ENCODE peak calls at places on chromosomes 11 and 22, in five cellular contexts. A is H1, N is SK-N-SH, H is K562, M is GM12878. F is an unnamed sample.

GRCh38 chr11:74672332-74672955 is 58.8 kb downstream of the CHRDL2 start:
- DNase-seq in A (no peak), N (no peak), H (peak), M (no peak), F (no peak)

GRCh38 chr11:67732045-67732787 is 57.8 kb upstream of the ALDH3B2 start:
- DNase-seq in A (peak), N (peak), H (peak), M (no peak), F (no peak)

GRCh38 chr11:109772846-109773400 is 320.3 kb upstream of the ZC3H12C start:
- DNase-seq in A (no peak), N (peak), H (no peak), M (no peak), F (no peak)

GRCh38 chr22:20588843-20589581 is 81.6 kb downstream of the MED15 start:
- DNase-seq in A (no peak), N (no peak), H (no peak), M (no peak), F (no peak)

GRCh38 chr22:41286639-41287091 is 678 bp upstream of the RANGAP1 start:
- DNase-seq in A (no peak), N (peak), H (no peak), M (peak), F (peak)

GRCh38 chr11:94876645-94877445 is 96.5 kb downstream of the CWC15 start:
- DNase-seq in A (no peak), N (no peak), H (peak), M (peak), F (peak)

GRCh38 chr22:23137905-23138520 is 3.8 kb downstream of the RSPH14 start:
- DNase-seq in A (no peak), N (no peak), H (no peak), M (peak), F (no peak)

GRCh38 chr22:27820896-27821866 is 19.6 kb upstream of the MN1 start:
- DNase-seq in A (no peak), N (peak), H (no peak), M (no peak), F (peak)

GRCh38 chr22:46463435-46464227 is 73.8 kb downstream of the CELSR1 start:
- DNase-seq in A (no peak), N (no peak), H (no peak), M (no peak), F (no peak)

GRCh38 chr11:19018901-19019300 is 41.6 kb downstream of the MRGPRX2 start:
- DNase-seq in A (peak), N (no peak), H (no peak), M (no peak), F (peak)

GRCh38 chr22:47583959-47584562 is 821.6 kb downstream of the TBC1D22A start:
- DNase-seq in A (no peak), N (no peak), H (no peak), M (no peak), F (no peak)

GRCh38 chr11:62705401-62705800 is 1.8 kb downstream of the BSCL2 start:
- DNase-seq in A (no peak), N (peak), H (peak), M (no peak), F (no peak)

GRCh38 chr11:104033134-104033533 is 3.3 kb upstream of the DDI1 start:
- DNase-seq in A (no peak), N (peak), H (no peak), M (no peak), F (peak)

GRCh38 chr11:3021125-3021524 is 29.0 kb upstream of the NAP1L4 start:
- DNase-seq in A (no peak), N (peak), H (peak), M (no peak), F (peak)

GRCh38 chr11:75625970-75626691 is 42.7 kb downstream of the MAP6 start:
- DNase-seq in A (no peak), N (no peak), H (no peak), M (no peak), F (no peak)

GRCh38 chr22:38177926-38178604 is 3.6 kb downstream of the PLA2G6 start:
- DNase-seq in A (no peak), N (no peak), H (no peak), M (no peak), F (peak)

GRCh38 chr22:25350551-25350971 is 131.1 kb downstream of the CRYBB2 start:
- DNase-seq in A (no peak), N (no peak), H (no peak), M (no peak), F (no peak)

GRCh38 chr11:18720811-18721575 is 5.0 kb downstream of the IGSF22 start:
- DNase-seq in A (peak), N (peak), H (peak), M (no peak), F (no peak)

GRCh38 chr11:73995247-73995646 is 12.6 kb upstream of the UCP2 start:
- DNase-seq in A (no peak), N (no peak), H (no peak), M (no peak), F (no peak)

GRCh38 chr11:1358286-1358685 is 31.4 kb upstream of the BRSK2 start:
- DNase-seq in A (no peak), N (peak), H (no peak), M (no peak), F (no peak)

GRCh38 chr11:11969380-11970215 is 38.8 kb downstream of the DKK3 start:
- DNase-seq in A (no peak), N (no peak), H (no peak), M (no peak), F (no peak)

GRCh38 chr11:69356703-69357457 is 62.9 kb downstream of the MYEOV start:
- DNase-seq in A (peak), N (no peak), H (no peak), M (no peak), F (no peak)

GRCh38 chr11:69943066-69943465 is 123.8 kb upstream of the FGF3 start:
- DNase-seq in A (no peak), N (no peak), H (no peak), M (no peak), F (peak)

GRCh38 chr22:35775339-35775738 is 57.7 kb downstream of the APOL5 start:
- DNase-seq in A (no peak), N (no peak), H (no peak), M (no peak), F (no peak)

DNA sequence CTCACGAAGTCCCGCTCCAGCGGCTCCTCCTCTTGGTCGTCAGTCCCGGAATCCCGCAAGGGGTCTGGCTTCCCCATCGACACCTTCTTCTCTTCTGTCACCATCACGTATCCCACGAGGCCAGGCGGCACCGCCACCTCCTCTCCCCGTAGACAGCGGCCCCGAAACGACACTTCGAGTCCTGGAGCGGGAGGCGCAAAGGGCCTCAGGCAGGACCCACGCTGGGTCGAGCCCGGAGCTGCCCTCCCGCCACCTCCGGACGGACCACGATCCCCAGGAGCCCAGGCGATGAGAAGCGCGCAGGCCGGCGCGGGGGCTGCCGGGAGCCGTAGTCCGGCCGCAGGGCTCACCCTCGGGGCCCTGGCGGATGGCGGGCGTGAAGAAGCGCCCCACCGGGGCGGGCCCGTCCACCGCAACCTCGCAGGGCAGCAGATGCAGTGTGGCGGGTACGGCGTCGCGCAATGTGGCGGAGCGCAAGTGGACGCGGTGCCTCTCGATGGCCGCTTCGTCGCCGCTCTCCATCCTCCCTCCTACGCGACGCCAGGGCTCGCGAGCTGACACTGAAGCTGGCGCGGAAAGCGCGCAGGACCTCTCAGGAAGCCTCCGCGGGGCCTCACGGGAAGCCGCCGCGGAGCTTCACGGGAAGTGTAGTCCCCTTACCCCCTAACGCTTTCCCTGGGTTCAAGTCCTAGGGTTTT is at the start of gene RNASEH2C:
- DNase-seq in A (peak), N (peak), H (peak), M (peak), F (peak)
- TF ChIP-seq EP300 in A (no peak), N (no peak), H (no peak), M (no peak), F (no peak)

DNA sequence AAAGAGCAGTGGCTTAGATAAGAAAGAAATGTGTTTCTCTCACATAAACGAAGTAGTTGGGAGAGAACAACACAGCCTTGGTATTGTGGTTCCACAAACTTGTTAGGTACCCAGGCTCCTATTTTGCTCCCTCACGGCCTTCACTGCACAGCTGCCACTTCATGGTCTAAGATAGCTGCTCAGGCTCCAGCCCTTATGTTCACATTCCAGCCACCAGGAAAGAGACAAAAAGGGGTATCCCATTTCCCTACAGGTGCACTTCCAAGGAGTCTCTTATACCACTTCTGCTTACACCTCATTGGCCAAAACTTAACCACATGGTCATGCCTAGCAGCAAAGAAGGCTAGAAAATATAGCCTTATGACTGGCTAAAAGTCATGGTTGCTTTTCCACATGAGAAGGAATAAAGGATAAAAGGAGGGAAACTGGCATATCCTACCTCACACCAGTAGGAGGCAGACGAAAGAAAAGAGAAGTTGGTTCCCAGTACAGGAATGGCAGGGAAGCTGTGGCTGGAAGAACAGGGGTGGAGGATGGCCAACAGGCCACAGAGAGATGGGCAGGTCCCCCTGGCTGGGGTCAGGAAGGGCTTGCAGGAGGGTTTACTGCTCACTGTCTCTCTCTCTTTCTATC is 5.4 kb upstream of the HDHD5 start:
- DNase-seq in A (no peak), N (peak), H (peak), M (no peak), F (no peak)
- TF ChIP-seq YY1 in A (no peak), N (no peak), H (no peak), M (no peak), F (no peak)

GRCh38 chr11:47912843-47913437 is 64.8 kb upstream of the NUP160 start:
- DNase-seq in A (no peak), N (no peak), H (no peak), M (no peak), F (no peak)
- TF ChIP-seq EP300 in A (no peak), N (no peak), H (no peak), M (no peak), F (no peak)

DNA sequence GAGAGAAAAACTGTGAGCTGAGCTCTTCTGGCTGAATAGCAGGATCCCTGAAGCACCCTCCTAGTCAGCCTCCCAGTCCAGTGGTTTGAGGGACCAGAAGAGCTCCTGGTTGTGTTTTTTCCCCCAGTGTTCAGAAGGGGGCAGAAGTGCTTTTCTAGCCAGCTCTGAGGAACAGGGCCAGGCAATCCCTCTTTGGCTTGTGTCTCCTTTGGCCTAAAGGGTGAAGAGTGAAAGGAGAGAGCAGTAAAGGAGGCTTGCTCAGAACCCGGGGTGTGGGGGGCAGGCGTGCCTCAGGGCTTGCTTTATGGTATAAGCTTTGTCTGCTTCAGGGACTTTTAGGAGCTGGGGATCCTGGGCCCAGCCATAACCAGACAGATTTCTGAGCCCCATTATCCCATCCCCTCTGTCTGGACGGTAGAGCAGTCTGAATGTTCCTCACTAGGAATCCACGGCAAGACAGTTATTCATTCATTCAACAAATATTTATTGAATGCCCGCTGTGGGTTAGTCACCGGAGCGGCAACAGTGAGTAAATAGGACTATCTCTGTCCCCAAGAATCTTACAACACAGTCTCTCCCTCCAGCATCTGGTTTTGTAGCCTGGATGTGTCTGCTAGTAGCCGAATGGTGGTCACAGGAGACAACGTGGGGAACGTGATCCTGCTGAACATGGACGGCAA is 14.5 kb downstream of the ACP2 start:
- DNase-seq in A (no peak), N (peak), H (peak), M (no peak), F (peak)
- TF ChIP-seq YY1 in A (no peak), N (no peak), H (no peak), M (no peak), F (no peak)

GRCh38 chr11:30585892-30586250 is 282 bp downstream of the MPPED2 start:
- DNase-seq in A (no peak), N (peak), H (no peak), M (no peak), F (no peak)
- TF ChIP-seq EP300 in A (no peak), N (no peak), H (no peak), M (no peak), F (no peak)

GRCh38 chr22:33984741-33985287 is 64.5 kb upstream of the LARGE1 start:
- DNase-seq in A (no peak), N (no peak), H (no peak), M (no peak), F (no peak)

GRCh38 chr22:33985506-33985905 is 65.2 kb upstream of the LARGE1 start:
- DNase-seq in A (no peak), N (no peak), H (no peak), M (no peak), F (no peak)

GRCh38 chr22:33983558-33983957 is 63.3 kb upstream of the LARGE1 start:
- DNase-seq in A (no peak), N (no peak), H (no peak), M (no peak), F (no peak)

GRCh38 chr22:33986167-33986771 is 66.0 kb upstream of the LARGE1 start:
- DNase-seq in A (no peak), N (no peak), H (no peak), M (no peak), F (no peak)

GRCh38 chr22:33984211-33984610 is 63.9 kb upstream of the LARGE1 start:
- DNase-seq in A (no peak), N (no peak), H (no peak), M (no peak), F (no peak)
- TF ChIP-seq YY1 in A (no peak), N (no peak), H (no peak), M (no peak), F (no peak)

GRCh38 chr11:72411623-72412532 is 22.5 kb downstream of the CLPB start:
- DNase-seq in A (no peak), N (peak), H (peak), M (no peak), F (peak)
- TF ChIP-seq EP300 in A (no peak), N (peak), H (peak), M (no peak), F (no peak)

GRCh38 chr11:60125962-60126585 is 37.6 kb downstream of the MS4A2 start:
- DNase-seq in A (no peak), N (no peak), H (no peak), M (no peak), F (peak)
- TF ChIP-seq YY1 in A (no peak), N (no peak), H (no peak), M (no peak), F (no peak)

F was measured in HepG2.